ENCODE peak calls at places on chromosomes 11 and 22, in nine cellular contexts. One of them, this sample, is unnamed.
A peak's percentile ranks its signal among the peaks of the same experiment; 100 is the strongest.

GRCh38 chr22:45552580-45553332 is 50.1 kb downstream of the FBLN1 start:
- DNase-seq in amygdala: no peak
- DNase-seq in iPS-NIHi11: peak; percentile 50
- DNase-seq in right lobe of liver: no peak
- DNase-seq in cardiac muscle cell: peak; percentile 98
- DNase-seq in amniotic epithelial cell: peak; percentile 99
- DNase-seq in choroid plexus epithelial cell: peak; percentile 97
- DNase-seq in activated T-helper 1 cell treated with anti-CD3 and anti-CD28 coated beads, Interleukin-12 subunit alpha, Interleukin-12 subunit beta, Interleukin-2, Interleukin-4 antibody, amounts not matched to agents 30 ng/mL and 10 ng/mL and 1 ng/mL, durations not matched to agents 14 hours and 24 hours and 36 hours: no peak
- DNase-seq in CD8-positive, alpha-beta T cell: no peak
- DNase-seq in this sample: peak; percentile 9

GRCh38 chr22:38266120-38266519 is 6.7 kb downstream of the TMEM184B start:
- DNase-seq in CD8-positive, alpha-beta T cell: no peak
- DNase-seq in choroid plexus epithelial cell: peak; percentile 69
- DNase-seq in right lobe of liver: no peak
- DNase-seq in cardiac muscle cell: peak; percentile 74
- DNase-seq in iPS-NIHi11: no peak
- DNase-seq in activated T-helper 1 cell treated with anti-CD3 and anti-CD28 coated beads, Interleukin-12 subunit alpha, Interleukin-12 subunit beta, Interleukin-2, Interleukin-4 antibody, amounts not matched to agents 30 ng/mL and 10 ng/mL and 1 ng/mL, durations not matched to agents 14 hours and 24 hours and 36 hours: no peak
- DNase-seq in amygdala: no peak
- DNase-seq in amniotic epithelial cell: peak; percentile 88
- DNase-seq in this sample: no peak

GRCh38 chr11:14892036-14892556 is at the start of gene CYP2R1:
- DNase-seq in iPS-NIHi11: peak; percentile 96
- DNase-seq in activated T-helper 1 cell treated with anti-CD3 and anti-CD28 coated beads, Interleukin-12 subunit alpha, Interleukin-12 subunit beta, Interleukin-2, Interleukin-4 antibody, amounts not matched to agents 30 ng/mL and 10 ng/mL and 1 ng/mL, durations not matched to agents 14 hours and 24 hours and 36 hours: peak; percentile 90
- DNase-seq in amygdala: peak; percentile 89
- DNase-seq in right lobe of liver: peak; percentile 99
- DNase-seq in cardiac muscle cell: peak; percentile 99
- DNase-seq in choroid plexus epithelial cell: peak; percentile 98
- DNase-seq in CD8-positive, alpha-beta T cell: peak; percentile 85
- DNase-seq in amniotic epithelial cell: peak; percentile 96
- DNase-seq in this sample: peak; percentile 95

GRCh38 chr11:134611537-134611936 is 199.5 kb upstream of the B3GAT1 start:
- DNase-seq in iPS-NIHi11: no peak
- DNase-seq in choroid plexus epithelial cell: no peak
- DNase-seq in amygdala: no peak
- DNase-seq in right lobe of liver: no peak
- DNase-seq in CD8-positive, alpha-beta T cell: no peak
- DNase-seq in cardiac muscle cell: no peak
- DNase-seq in amniotic epithelial cell: no peak
- DNase-seq in activated T-helper 1 cell treated with anti-CD3 and anti-CD28 coated beads, Interleukin-12 subunit alpha, Interleukin-12 subunit beta, Interleukin-2, Interleukin-4 antibody, amounts not matched to agents 30 ng/mL and 10 ng/mL and 1 ng/mL, durations not matched to agents 14 hours and 24 hours and 36 hours: no peak
- DNase-seq in this sample: no peak

GRCh38 chr11:102421262-102421661 is 31.3 kb downstream of the TMEM123 start:
- DNase-seq in CD8-positive, alpha-beta T cell: no peak
- DNase-seq in right lobe of liver: no peak
- DNase-seq in iPS-NIHi11: no peak
- DNase-seq in activated T-helper 1 cell treated with anti-CD3 and anti-CD28 coated beads, Interleukin-12 subunit alpha, Interleukin-12 subunit beta, Interleukin-2, Interleukin-4 antibody, amounts not matched to agents 30 ng/mL and 10 ng/mL and 1 ng/mL, durations not matched to agents 14 hours and 24 hours and 36 hours: no peak
- DNase-seq in cardiac muscle cell: no peak
- DNase-seq in amniotic epithelial cell: no peak
- DNase-seq in amygdala: no peak
- DNase-seq in choroid plexus epithelial cell: no peak
- DNase-seq in this sample: no peak

GRCh38 chr22:46049726-46050450 is 72.9 kb upstream of the WNT7B start:
- DNase-seq in right lobe of liver: peak; percentile 45
- DNase-seq in amygdala: no peak
- DNase-seq in amniotic epithelial cell: no peak
- DNase-seq in activated T-helper 1 cell treated with anti-CD3 and anti-CD28 coated beads, Interleukin-12 subunit alpha, Interleukin-12 subunit beta, Interleukin-2, Interleukin-4 antibody, amounts not matched to agents 30 ng/mL and 10 ng/mL and 1 ng/mL, durations not matched to agents 14 hours and 24 hours and 36 hours: no peak
- DNase-seq in CD8-positive, alpha-beta T cell: no peak
- DNase-seq in cardiac muscle cell: no peak
- DNase-seq in choroid plexus epithelial cell: no peak
- DNase-seq in iPS-NIHi11: no peak
- DNase-seq in this sample: no peak

GRCh38 chr11:72378704-72379383 is 55.5 kb downstream of the CLPB start:
- DNase-seq in right lobe of liver: peak; percentile 86
- DNase-seq in iPS-NIHi11: no peak
- DNase-seq in CD8-positive, alpha-beta T cell: no peak
- DNase-seq in amniotic epithelial cell: peak; percentile 39
- DNase-seq in activated T-helper 1 cell treated with anti-CD3 and anti-CD28 coated beads, Interleukin-12 subunit alpha, Interleukin-12 subunit beta, Interleukin-2, Interleukin-4 antibody, amounts not matched to agents 30 ng/mL and 10 ng/mL and 1 ng/mL, durations not matched to agents 14 hours and 24 hours and 36 hours: no peak
- DNase-seq in cardiac muscle cell: peak; percentile 62
- DNase-seq in choroid plexus epithelial cell: peak; percentile 13
- DNase-seq in amygdala: peak; percentile 59
- DNase-seq in this sample: no peak

GRCh38 chr11:121099885-121100284 is 1.2 kb upstream of the TECTA start:
- DNase-seq in choroid plexus epithelial cell: peak; percentile 36
- DNase-seq in iPS-NIHi11: no peak
- DNase-seq in activated T-helper 1 cell treated with anti-CD3 and anti-CD28 coated beads, Interleukin-12 subunit alpha, Interleukin-12 subunit beta, Interleukin-2, Interleukin-4 antibody, amounts not matched to agents 30 ng/mL and 10 ng/mL and 1 ng/mL, durations not matched to agents 14 hours and 24 hours and 36 hours: no peak
- DNase-seq in right lobe of liver: no peak
- DNase-seq in cardiac muscle cell: no peak
- DNase-seq in amniotic epithelial cell: no peak
- DNase-seq in CD8-positive, alpha-beta T cell: no peak
- DNase-seq in amygdala: no peak
- DNase-seq in this sample: no peak

GRCh38 chr22:48782817-48783511 is 1044.7 kb downstream of the BRD1 start:
- DNase-seq in choroid plexus epithelial cell: no peak
- DNase-seq in amniotic epithelial cell: no peak
- DNase-seq in CD8-positive, alpha-beta T cell: no peak
- DNase-seq in activated T-helper 1 cell treated with anti-CD3 and anti-CD28 coated beads, Interleukin-12 subunit alpha, Interleukin-12 subunit beta, Interleukin-2, Interleukin-4 antibody, amounts not matched to agents 30 ng/mL and 10 ng/mL and 1 ng/mL, durations not matched to agents 14 hours and 24 hours and 36 hours: no peak
- DNase-seq in right lobe of liver: no peak
- DNase-seq in cardiac muscle cell: no peak
- DNase-seq in amygdala: no peak
- DNase-seq in iPS-NIHi11: peak; percentile 74
- DNase-seq in this sample: no peak

GRCh38 chr11:67604815-67605214 is 1.9 kb upstream of the NDUFV1 start:
- DNase-seq in choroid plexus epithelial cell: no peak
- DNase-seq in right lobe of liver: no peak
- DNase-seq in cardiac muscle cell: no peak
- DNase-seq in CD8-positive, alpha-beta T cell: no peak
- DNase-seq in iPS-NIHi11: no peak
- DNase-seq in activated T-helper 1 cell treated with anti-CD3 and anti-CD28 coated beads, Interleukin-12 subunit alpha, Interleukin-12 subunit beta, Interleukin-2, Interleukin-4 antibody, amounts not matched to agents 30 ng/mL and 10 ng/mL and 1 ng/mL, durations not matched to agents 14 hours and 24 hours and 36 hours: no peak
- DNase-seq in amygdala: no peak
- DNase-seq in amniotic epithelial cell: no peak
- DNase-seq in this sample: no peak

GRCh38 chr22:42863349-42863911 is 6.4 kb upstream of the ARFGAP3 start:
- DNase-seq in choroid plexus epithelial cell: peak; percentile 95
- DNase-seq in amniotic epithelial cell: peak; percentile 80
- DNase-seq in iPS-NIHi11: no peak
- DNase-seq in right lobe of liver: no peak
- DNase-seq in activated T-helper 1 cell treated with anti-CD3 and anti-CD28 coated beads, Interleukin-12 subunit alpha, Interleukin-12 subunit beta, Interleukin-2, Interleukin-4 antibody, amounts not matched to agents 30 ng/mL and 10 ng/mL and 1 ng/mL, durations not matched to agents 14 hours and 24 hours and 36 hours: no peak
- DNase-seq in cardiac muscle cell: peak; percentile 74
- DNase-seq in CD8-positive, alpha-beta T cell: no peak
- DNase-seq in amygdala: no peak
- DNase-seq in this sample: no peak

GRCh38 chr11:23313001-23313400 is 452.7 kb upstream of the CCDC179 start:
- DNase-seq in amygdala: no peak
- DNase-seq in choroid plexus epithelial cell: peak; percentile 53
- DNase-seq in CD8-positive, alpha-beta T cell: no peak
- DNase-seq in right lobe of liver: no peak
- DNase-seq in iPS-NIHi11: no peak
- DNase-seq in activated T-helper 1 cell treated with anti-CD3 and anti-CD28 coated beads, Interleukin-12 subunit alpha, Interleukin-12 subunit beta, Interleukin-2, Interleukin-4 antibody, amounts not matched to agents 30 ng/mL and 10 ng/mL and 1 ng/mL, durations not matched to agents 14 hours and 24 hours and 36 hours: no peak
- DNase-seq in cardiac muscle cell: no peak
- DNase-seq in amniotic epithelial cell: peak; percentile 31
- DNase-seq in this sample: no peak

GRCh38 chr11:61587541-61587941 is 6.7 kb upstream of the SYT7 start:
- DNase-seq in iPS-NIHi11: peak; percentile 75
- DNase-seq in amygdala: no peak
- DNase-seq in cardiac muscle cell: peak; percentile 26
- DNase-seq in CD8-positive, alpha-beta T cell: peak; percentile 41
- DNase-seq in right lobe of liver: no peak
- DNase-seq in amniotic epithelial cell: no peak
- DNase-seq in activated T-helper 1 cell treated with anti-CD3 and anti-CD28 coated beads, Interleukin-12 subunit alpha, Interleukin-12 subunit beta, Interleukin-2, Interleukin-4 antibody, amounts not matched to agents 30 ng/mL and 10 ng/mL and 1 ng/mL, durations not matched to agents 14 hours and 24 hours and 36 hours: no peak
- DNase-seq in choroid plexus epithelial cell: peak; percentile 26
- DNase-seq in this sample: peak; percentile 89

GRCh38 chr11:14413307-14414072 is 54.5 kb upstream of the RRAS2 start:
- DNase-seq in amniotic epithelial cell: peak; percentile 56
- DNase-seq in iPS-NIHi11: peak; percentile 58
- DNase-seq in CD8-positive, alpha-beta T cell: no peak
- DNase-seq in choroid plexus epithelial cell: peak; percentile 87
- DNase-seq in activated T-helper 1 cell treated with anti-CD3 and anti-CD28 coated beads, Interleukin-12 subunit alpha, Interleukin-12 subunit beta, Interleukin-2, Interleukin-4 antibody, amounts not matched to agents 30 ng/mL and 10 ng/mL and 1 ng/mL, durations not matched to agents 14 hours and 24 hours and 36 hours: no peak
- DNase-seq in right lobe of liver: no peak
- DNase-seq in amygdala: no peak
- DNase-seq in cardiac muscle cell: peak; percentile 83
- DNase-seq in this sample: no peak

GRCh38 chr11:128965485-128965884 is 22.8 kb upstream of the TP53AIP1 start:
- DNase-seq in choroid plexus epithelial cell: peak; percentile 47
- DNase-seq in iPS-NIHi11: no peak
- DNase-seq in amniotic epithelial cell: no peak
- DNase-seq in activated T-helper 1 cell treated with anti-CD3 and anti-CD28 coated beads, Interleukin-12 subunit alpha, Interleukin-12 subunit beta, Interleukin-2, Interleukin-4 antibody, amounts not matched to agents 30 ng/mL and 10 ng/mL and 1 ng/mL, durations not matched to agents 14 hours and 24 hours and 36 hours: peak; percentile 6
- DNase-seq in CD8-positive, alpha-beta T cell: no peak
- DNase-seq in cardiac muscle cell: peak; percentile 11
- DNase-seq in right lobe of liver: no peak
- DNase-seq in amygdala: no peak
- DNase-seq in this sample: no peak

GRCh38 chr11:57648791-57649735 is 649 bp downstream of the YPEL4 start:
- DNase-seq in CD8-positive, alpha-beta T cell: no peak
- DNase-seq in right lobe of liver: no peak
- DNase-seq in amniotic epithelial cell: peak; percentile 60
- DNase-seq in activated T-helper 1 cell treated with anti-CD3 and anti-CD28 coated beads, Interleukin-12 subunit alpha, Interleukin-12 subunit beta, Interleukin-2, Interleukin-4 antibody, amounts not matched to agents 30 ng/mL and 10 ng/mL and 1 ng/mL, durations not matched to agents 14 hours and 24 hours and 36 hours: no peak
- DNase-seq in choroid plexus epithelial cell: no peak
- DNase-seq in amygdala: no peak
- DNase-seq in iPS-NIHi11: no peak
- DNase-seq in cardiac muscle cell: peak; percentile 56
- DNase-seq in this sample: peak; percentile 45

GRCh38 chr11:130772266-130773227 is 143.7 kb downstream of the SNX19 start:
- DNase-seq in activated T-helper 1 cell treated with anti-CD3 and anti-CD28 coated beads, Interleukin-12 subunit alpha, Interleukin-12 subunit beta, Interleukin-2, Interleukin-4 antibody, amounts not matched to agents 30 ng/mL and 10 ng/mL and 1 ng/mL, durations not matched to agents 14 hours and 24 hours and 36 hours: no peak
- DNase-seq in CD8-positive, alpha-beta T cell: no peak
- DNase-seq in amniotic epithelial cell: peak; percentile 99
- DNase-seq in amygdala: no peak
- DNase-seq in cardiac muscle cell: peak; percentile 96
- DNase-seq in right lobe of liver: no peak
- DNase-seq in iPS-NIHi11: no peak
- DNase-seq in choroid plexus epithelial cell: peak; percentile 98
- DNase-seq in this sample: no peak

GRCh38 chr22:48486163-48486957 is 1341.3 kb downstream of the BRD1 start:
- DNase-seq in iPS-NIHi11: no peak
- DNase-seq in choroid plexus epithelial cell: no peak
- DNase-seq in CD8-positive, alpha-beta T cell: no peak
- DNase-seq in amygdala: no peak
- DNase-seq in right lobe of liver: peak; percentile 30
- DNase-seq in cardiac muscle cell: no peak
- DNase-seq in activated T-helper 1 cell treated with anti-CD3 and anti-CD28 coated beads, Interleukin-12 subunit alpha, Interleukin-12 subunit beta, Interleukin-2, Interleukin-4 antibody, amounts not matched to agents 30 ng/mL and 10 ng/mL and 1 ng/mL, durations not matched to agents 14 hours and 24 hours and 36 hours: no peak
- DNase-seq in amniotic epithelial cell: no peak
- DNase-seq in this sample: peak; percentile 20

GRCh38 chr11:40293655-40294342 is 1165.7 kb downstream of the LRRC4C start:
- DNase-seq in amygdala: peak; percentile 72
- DNase-seq in CD8-positive, alpha-beta T cell: no peak
- DNase-seq in iPS-NIHi11: peak; percentile 89
- DNase-seq in right lobe of liver: peak; percentile 53
- DNase-seq in choroid plexus epithelial cell: peak; percentile 95
- DNase-seq in amniotic epithelial cell: peak; percentile 86
- DNase-seq in cardiac muscle cell: peak; percentile 90
- DNase-seq in activated T-helper 1 cell treated with anti-CD3 and anti-CD28 coated beads, Interleukin-12 subunit alpha, Interleukin-12 subunit beta, Interleukin-2, Interleukin-4 antibody, amounts not matched to agents 30 ng/mL and 10 ng/mL and 1 ng/mL, durations not matched to agents 14 hours and 24 hours and 36 hours: peak; percentile 7
- DNase-seq in this sample: peak; percentile 67

GRCh38 chr11:129319201-129319600 is 56.4 kb upstream of the BARX2 start:
- DNase-seq in CD8-positive, alpha-beta T cell: no peak
- DNase-seq in right lobe of liver: no peak
- DNase-seq in choroid plexus epithelial cell: no peak
- DNase-seq in cardiac muscle cell: no peak
- DNase-seq in iPS-NIHi11: no peak
- DNase-seq in amniotic epithelial cell: no peak
- DNase-seq in amygdala: no peak
- DNase-seq in activated T-helper 1 cell treated with anti-CD3 and anti-CD28 coated beads, Interleukin-12 subunit alpha, Interleukin-12 subunit beta, Interleukin-2, Interleukin-4 antibody, amounts not matched to agents 30 ng/mL and 10 ng/mL and 1 ng/mL, durations not matched to agents 14 hours and 24 hours and 36 hours: no peak
- DNase-seq in this sample: no peak

GRCh38 chr11:31412946-31413345 is 43.3 kb downstream of the DNAJC24 start:
- DNase-seq in iPS-NIHi11: no peak
- DNase-seq in choroid plexus epithelial cell: peak; percentile 70
- DNase-seq in right lobe of liver: no peak
- DNase-seq in amniotic epithelial cell: peak; percentile 69
- DNase-seq in CD8-positive, alpha-beta T cell: no peak
- DNase-seq in cardiac muscle cell: peak; percentile 56
- DNase-seq in activated T-helper 1 cell treated with anti-CD3 and anti-CD28 coated beads, Interleukin-12 subunit alpha, Interleukin-12 subunit beta, Interleukin-2, Interleukin-4 antibody, amounts not matched to agents 30 ng/mL and 10 ng/mL and 1 ng/mL, durations not matched to agents 14 hours and 24 hours and 36 hours: no peak
- DNase-seq in amygdala: no peak
- DNase-seq in this sample: no peak

GRCh38 chr11:102620858-102621561 is 4.1 kb downstream of the MMP20 start:
- DNase-seq in cardiac muscle cell: peak; percentile 78
- DNase-seq in right lobe of liver: no peak
- DNase-seq in activated T-helper 1 cell treated with anti-CD3 and anti-CD28 coated beads, Interleukin-12 subunit alpha, Interleukin-12 subunit beta, Interleukin-2, Interleukin-4 antibody, amounts not matched to agents 30 ng/mL and 10 ng/mL and 1 ng/mL, durations not matched to agents 14 hours and 24 hours and 36 hours: no peak
- DNase-seq in CD8-positive, alpha-beta T cell: no peak
- DNase-seq in amygdala: no peak
- DNase-seq in amniotic epithelial cell: peak; percentile 41
- DNase-seq in iPS-NIHi11: no peak
- DNase-seq in choroid plexus epithelial cell: peak; percentile 78
- DNase-seq in this sample: peak; percentile 73

GRCh38 chr11:848988-849824 is 6.6 kb downstream of the TSPAN4 start:
- DNase-seq in amniotic epithelial cell: no peak
- DNase-seq in cardiac muscle cell: no peak
- DNase-seq in CD8-positive, alpha-beta T cell: no peak
- DNase-seq in right lobe of liver: no peak
- DNase-seq in activated T-helper 1 cell treated with anti-CD3 and anti-CD28 coated beads, Interleukin-12 subunit alpha, Interleukin-12 subunit beta, Interleukin-2, Interleukin-4 antibody, amounts not matched to agents 30 ng/mL and 10 ng/mL and 1 ng/mL, durations not matched to agents 14 hours and 24 hours and 36 hours: no peak
- DNase-seq in amygdala: no peak
- DNase-seq in choroid plexus epithelial cell: no peak
- DNase-seq in iPS-NIHi11: peak; percentile 94
- DNase-seq in this sample: no peak

GRCh38 chr11:17972987-17973386 is 39.9 kb downstream of the SERGEF start:
- DNase-seq in right lobe of liver: no peak
- DNase-seq in cardiac muscle cell: peak; percentile 92
- DNase-seq in CD8-positive, alpha-beta T cell: no peak
- DNase-seq in iPS-NIHi11: peak; percentile 77
- DNase-seq in choroid plexus epithelial cell: peak; percentile 88
- DNase-seq in amygdala: peak; percentile 25
- DNase-seq in amniotic epithelial cell: peak; percentile 74
- DNase-seq in activated T-helper 1 cell treated with anti-CD3 and anti-CD28 coated beads, Interleukin-12 subunit alpha, Interleukin-12 subunit beta, Interleukin-2, Interleukin-4 antibody, amounts not matched to agents 30 ng/mL and 10 ng/mL and 1 ng/mL, durations not matched to agents 14 hours and 24 hours and 36 hours: no peak
- DNase-seq in this sample: peak; percentile 33

GRCh38 chr11:125001073-125001764 is 47.2 kb downstream of the CCDC15 start:
- DNase-seq in iPS-NIHi11: no peak
- DNase-seq in choroid plexus epithelial cell: peak; percentile 36
- DNase-seq in CD8-positive, alpha-beta T cell: no peak
- DNase-seq in amygdala: no peak
- DNase-seq in right lobe of liver: no peak
- DNase-seq in amniotic epithelial cell: no peak
- DNase-seq in cardiac muscle cell: no peak
- DNase-seq in activated T-helper 1 cell treated with anti-CD3 and anti-CD28 coated beads, Interleukin-12 subunit alpha, Interleukin-12 subunit beta, Interleukin-2, Interleukin-4 antibody, amounts not matched to agents 30 ng/mL and 10 ng/mL and 1 ng/mL, durations not matched to agents 14 hours and 24 hours and 36 hours: no peak
- DNase-seq in this sample: no peak

GRCh38 chr22:20807315-20807752 is 33.4 kb downstream of the SERPIND1 start:
- DNase-seq in right lobe of liver: peak; percentile 28
- DNase-seq in activated T-helper 1 cell treated with anti-CD3 and anti-CD28 coated beads, Interleukin-12 subunit alpha, Interleukin-12 subunit beta, Interleukin-2, Interleukin-4 antibody, amounts not matched to agents 30 ng/mL and 10 ng/mL and 1 ng/mL, durations not matched to agents 14 hours and 24 hours and 36 hours: no peak
- DNase-seq in cardiac muscle cell: peak; percentile 76
- DNase-seq in amniotic epithelial cell: peak; percentile 97
- DNase-seq in CD8-positive, alpha-beta T cell: no peak
- DNase-seq in iPS-NIHi11: no peak
- DNase-seq in choroid plexus epithelial cell: peak; percentile 94
- DNase-seq in amygdala: no peak
- DNase-seq in this sample: no peak

GRCh38 chr22:23563111-23563510 is 17.0 kb downstream of the IGLL1 start:
- DNase-seq in activated T-helper 1 cell treated with anti-CD3 and anti-CD28 coated beads, Interleukin-12 subunit alpha, Interleukin-12 subunit beta, Interleukin-2, Interleukin-4 antibody, amounts not matched to agents 30 ng/mL and 10 ng/mL and 1 ng/mL, durations not matched to agents 14 hours and 24 hours and 36 hours: no peak
- DNase-seq in CD8-positive, alpha-beta T cell: no peak
- DNase-seq in cardiac muscle cell: no peak
- DNase-seq in amygdala: no peak
- DNase-seq in choroid plexus epithelial cell: no peak
- DNase-seq in amniotic epithelial cell: no peak
- DNase-seq in iPS-NIHi11: no peak
- DNase-seq in right lobe of liver: no peak
- DNase-seq in this sample: peak; percentile 59

GRCh38 chr11:31437742-31438435 is 68.2 kb downstream of the DNAJC24 start:
- DNase-seq in CD8-positive, alpha-beta T cell: no peak
- DNase-seq in iPS-NIHi11: no peak
- DNase-seq in choroid plexus epithelial cell: peak; percentile 74
- DNase-seq in amygdala: no peak
- DNase-seq in right lobe of liver: no peak
- DNase-seq in cardiac muscle cell: no peak
- DNase-seq in amniotic epithelial cell: peak; percentile 61
- DNase-seq in activated T-helper 1 cell treated with anti-CD3 and anti-CD28 coated beads, Interleukin-12 subunit alpha, Interleukin-12 subunit beta, Interleukin-2, Interleukin-4 antibody, amounts not matched to agents 30 ng/mL and 10 ng/mL and 1 ng/mL, durations not matched to agents 14 hours and 24 hours and 36 hours: no peak
- DNase-seq in this sample: no peak

GRCh38 chr22:29940526-29940925 is 57.6 kb downstream of the MTMR3 start:
- DNase-seq in iPS-NIHi11: no peak
- DNase-seq in right lobe of liver: no peak
- DNase-seq in CD8-positive, alpha-beta T cell: no peak
- DNase-seq in amygdala: no peak
- DNase-seq in amniotic epithelial cell: no peak
- DNase-seq in activated T-helper 1 cell treated with anti-CD3 and anti-CD28 coated beads, Interleukin-12 subunit alpha, Interleukin-12 subunit beta, Interleukin-2, Interleukin-4 antibody, amounts not matched to agents 30 ng/mL and 10 ng/mL and 1 ng/mL, durations not matched to agents 14 hours and 24 hours and 36 hours: no peak
- DNase-seq in choroid plexus epithelial cell: no peak
- DNase-seq in cardiac muscle cell: no peak
- DNase-seq in this sample: no peak

GRCh38 chr11:15673408-15673811 is 558.7 kb downstream of the INSC start:
- DNase-seq in amniotic epithelial cell: no peak
- DNase-seq in right lobe of liver: no peak
- DNase-seq in choroid plexus epithelial cell: no peak
- DNase-seq in iPS-NIHi11: no peak
- DNase-seq in CD8-positive, alpha-beta T cell: no peak
- DNase-seq in cardiac muscle cell: peak; percentile 52
- DNase-seq in activated T-helper 1 cell treated with anti-CD3 and anti-CD28 coated beads, Interleukin-12 subunit alpha, Interleukin-12 subunit beta, Interleukin-2, Interleukin-4 antibody, amounts not matched to agents 30 ng/mL and 10 ng/mL and 1 ng/mL, durations not matched to agents 14 hours and 24 hours and 36 hours: no peak
- DNase-seq in amygdala: no peak
- DNase-seq in this sample: no peak

GRCh38 chr22:46001046-46001425 is 24.1 kb upstream of the WNT7B start:
- DNase-seq in CD8-positive, alpha-beta T cell: no peak
- DNase-seq in iPS-NIHi11: no peak
- DNase-seq in choroid plexus epithelial cell: peak; percentile 43
- DNase-seq in amygdala: no peak
- DNase-seq in cardiac muscle cell: no peak
- DNase-seq in amniotic epithelial cell: no peak
- DNase-seq in activated T-helper 1 cell treated with anti-CD3 and anti-CD28 coated beads, Interleukin-12 subunit alpha, Interleukin-12 subunit beta, Interleukin-2, Interleukin-4 antibody, amounts not matched to agents 30 ng/mL and 10 ng/mL and 1 ng/mL, durations not matched to agents 14 hours and 24 hours and 36 hours: no peak
- DNase-seq in right lobe of liver: no peak
- DNase-seq in this sample: no peak

This sample was measured in posterior cingulate gyrus.